ENCODE peak calls at places on chromosomes 7 and 10, in seven cellular contexts. B is CD4-positive, alpha-beta T cell; F is NCI-H1436; G is fibroblast of the aortic adventitia; K is HFF-Myc; L is right atrium auricular region; A is PC-3. I is an unnamed sample.

GRCh38 chr7:153297141-153297540 is 537.6 kb downstream of the ACTR3B start:
- DNase-seq in B (no peak), F (no peak), G (no peak), K (no peak), L (no peak), A (peak), I (no peak)

GRCh38 chr7:116232920-116233319 is 22.6 kb downstream of the TES start:
- DNase-seq in B (no peak), F (no peak), G (no peak), K (no peak), L (no peak), A (peak), I (no peak)

GRCh38 chr7:55490099-55490498 is 82.2 kb downstream of the VOPP1 start:
- DNase-seq in B (no peak), F (no peak), G (no peak), K (no peak), L (no peak), A (no peak), I (no peak)

GRCh38 chr10:14162626-14163344 is 167.9 kb downstream of the FRMD4A start:
- DNase-seq in B (no peak), F (no peak), G (no peak), K (no peak), L (no peak), A (no peak), I (no peak)

GRCh38 chr7:7183061-7183832 is 903 bp downstream of the C1GALT1 start:
- DNase-seq in B (peak), F (peak), G (peak), K (no peak), L (no peak), A (peak), I (no peak)

GRCh38 chr7:87702326-87702725 is 74.1 kb downstream of the RUNDC3B start:
- DNase-seq in B (no peak), F (no peak), G (peak), K (no peak), L (no peak), A (peak), I (no peak)

GRCh38 chr7:80681272-80681885 is 42.9 kb downstream of the CD36 start:
- DNase-seq in B (no peak), F (peak), G (peak), K (peak), L (no peak), A (peak), I (no peak)

GRCh38 chr10:71212249-71213126 is at the start of gene UNC5B:
- DNase-seq in B (peak), F (peak), G (peak), K (peak), L (peak), A (peak), I (peak)

I was measured in anterior cingulate cortex.